ENCODE peak calls at places on chromosomes 1 and 21, in four cellular contexts. J, A, M and H are unnamed samples.

GRCh38 chr1:226985239-226985838 is 45.2 kb downstream of the COQ8A start:
- DNase-seq in J (no peak), A (no peak), M (no peak), H (no peak)

GRCh38 chr1:114669562-114670082 is at the start of gene DENND2C:
- DNase-seq in J (no peak), A (no peak), M (no peak), H (no peak)

GRCh38 chr1:23400324-23401110 is 24.0 kb downstream of the TCEA3 start:
- DNase-seq in J (no peak), A (no peak), M (no peak), H (no peak)

GRCh38 chr1:17432412-17432811 is 7.1 kb downstream of the RCC2 start:
- DNase-seq in J (no peak), A (no peak), M (no peak), H (no peak)

GRCh38 chr1:16115468-16116363 is 40.2 kb downstream of the EPHA2 start:
- DNase-seq in J (no peak), A (no peak), M (no peak), H (no peak)

GRCh38 chr1:45785583-45785982 is 17.8 kb upstream of the MAST2 start:
- DNase-seq in J (no peak), A (no peak), M (no peak), H (no peak)

GRCh38 chr1:13543927-13544556 is 30.2 kb upstream of the LRRC38 start:
- DNase-seq in J (peak), A (peak), M (peak), H (peak)

GRCh38 chr1:180175806-180176205 is 21.1 kb downstream of the QSOX1 start:
- DNase-seq in J (no peak), A (peak), M (peak), H (no peak)

DNA sequence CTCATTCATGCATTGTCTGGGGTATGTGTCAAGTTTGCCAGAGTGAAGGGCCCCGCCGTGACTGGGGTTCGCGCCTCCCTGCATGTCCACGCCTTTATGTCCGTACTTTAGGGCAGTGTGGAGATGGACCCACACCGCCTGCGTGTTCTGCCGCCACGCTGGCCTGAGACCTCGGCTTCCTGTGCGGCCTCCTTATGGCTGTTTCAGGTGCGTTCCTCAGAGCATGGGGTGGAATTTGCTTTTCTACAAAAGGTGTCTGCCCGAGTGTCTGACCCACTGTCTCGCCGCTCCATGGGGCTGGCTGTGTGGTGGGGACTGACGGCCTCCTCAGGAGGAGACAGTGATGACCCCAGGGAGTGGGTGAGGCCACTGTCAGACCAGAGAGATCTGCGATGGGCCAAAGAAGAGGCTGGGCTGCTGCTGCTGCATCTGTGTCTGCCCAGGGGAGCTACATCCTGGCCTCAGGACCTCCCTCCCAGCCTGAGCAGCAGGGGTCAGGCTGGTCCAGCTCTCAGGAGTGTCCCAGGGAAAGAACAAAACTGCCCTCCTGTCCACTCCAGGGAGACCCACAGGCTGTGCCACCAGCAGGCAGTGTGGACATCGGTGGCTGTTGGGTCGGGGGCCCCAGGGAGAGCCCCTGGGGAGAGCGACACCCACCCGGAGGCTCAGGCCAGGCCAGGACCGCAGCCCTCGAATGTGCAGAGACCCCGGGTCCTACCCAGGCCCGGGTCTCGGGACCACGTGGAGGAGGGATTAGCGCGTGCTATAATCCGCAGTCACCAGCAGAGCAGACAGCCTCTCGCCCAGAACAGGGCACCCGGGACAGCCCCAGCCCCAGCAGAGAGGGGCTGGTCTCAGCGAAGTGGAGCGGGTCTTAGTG is 9.8 kb upstream of the SLC19A1 start:
- DNase-seq in J (no peak), A (no peak), M (peak), H (no peak)
- H3K27ac ChIP-seq in J (peak), A (no peak), M (no peak), H (peak)

GRCh38 chr1:153563991-153564390 is 1.7 kb downstream of the S100A2 start:
- DNase-seq in J (no peak), A (no peak), M (no peak), H (no peak)
- TF ChIP-seq POLR2A in J (no peak), A (no peak), M (no peak), H (no peak)

DNA sequence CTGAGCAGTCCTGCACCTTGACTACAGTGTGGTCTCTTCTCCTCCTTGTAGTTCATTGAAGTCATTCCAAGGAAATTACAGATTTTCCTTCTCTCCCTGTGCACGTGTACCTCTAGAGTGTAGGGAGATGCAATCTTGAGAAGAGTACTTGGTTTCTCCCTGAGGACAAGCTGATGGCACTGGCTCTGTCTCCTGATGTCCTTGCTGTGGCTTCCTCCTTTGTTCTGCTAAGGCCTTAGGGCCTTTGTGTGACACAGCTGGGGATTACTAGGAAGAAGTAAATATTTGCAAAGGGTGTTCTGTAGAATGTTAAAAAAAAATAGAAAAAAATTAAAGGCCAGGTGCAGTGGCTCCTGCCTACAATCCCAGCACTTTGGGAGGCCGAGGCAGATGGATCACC is 66.2 kb upstream of the APOBEC4 start:
- DNase-seq in J (no peak), A (no peak), M (no peak), H (no peak)
- H3K27ac ChIP-seq in J (peak), A (no peak), M (no peak), H (no peak)

DNA sequence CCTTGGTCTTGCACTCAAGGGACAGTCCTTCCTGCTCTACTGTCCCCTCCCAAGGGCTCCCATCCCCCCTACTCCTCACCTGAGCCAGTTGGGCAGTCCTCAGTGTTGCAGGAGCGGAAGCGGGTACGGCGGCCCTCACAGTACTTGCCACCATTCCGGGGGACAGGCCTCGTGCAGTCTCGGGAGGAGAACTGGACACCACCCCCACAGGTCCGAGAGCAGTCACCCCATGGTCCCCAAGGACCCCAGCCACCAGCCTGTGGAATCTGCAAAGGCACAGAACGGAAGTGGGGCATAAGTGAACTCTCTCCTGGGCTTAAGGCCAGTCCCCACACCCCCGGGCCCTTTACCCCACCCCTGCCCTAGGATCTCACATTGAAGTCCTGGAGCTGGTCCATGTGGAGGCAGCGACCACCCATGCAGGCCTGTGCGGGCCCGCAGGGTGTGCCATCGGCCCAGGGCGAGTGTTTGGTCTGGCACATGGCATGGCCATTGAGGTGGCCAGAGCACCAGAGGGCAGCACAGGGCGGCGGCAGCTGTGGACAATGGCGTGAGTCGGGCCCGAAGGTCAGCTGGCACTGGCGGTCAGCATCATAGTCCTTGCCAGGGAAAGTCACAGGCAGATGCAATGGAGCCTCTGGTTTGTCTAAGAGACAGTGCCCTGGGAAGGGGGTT is 5.2 kb downstream of the ADAMTS4 start:
- DNase-seq in J (no peak), A (no peak), M (peak), H (no peak)
- TF ChIP-seq POLR2A in J (no peak), A (no peak), M (no peak), H (no peak)

GRCh38 chr1:156804026-156804425 is 12.6 kb downstream of the SH2D2A start:
- DNase-seq in J (no peak), A (no peak), M (no peak), H (no peak)

GRCh38 chr1:156805766-156806511 is 10.7 kb downstream of the SH2D2A start:
- DNase-seq in J (no peak), A (peak), M (peak), H (peak)

GRCh38 chr1:156806512-156807440 is 9.9 kb downstream of the SH2D2A start:
- DNase-seq in J (no peak), A (no peak), M (no peak), H (no peak)

GRCh38 chr1:156803086-156803851 is 13.4 kb downstream of the SH2D2A start:
- DNase-seq in J (no peak), A (no peak), M (no peak), H (no peak)

GRCh38 chr1:156804572-156805243 is 11.9 kb downstream of the SH2D2A start:
- DNase-seq in J (no peak), A (no peak), M (no peak), H (no peak)
- H3K27ac ChIP-seq in J (no peak), A (no peak), M (no peak), H (no peak)

DNA sequence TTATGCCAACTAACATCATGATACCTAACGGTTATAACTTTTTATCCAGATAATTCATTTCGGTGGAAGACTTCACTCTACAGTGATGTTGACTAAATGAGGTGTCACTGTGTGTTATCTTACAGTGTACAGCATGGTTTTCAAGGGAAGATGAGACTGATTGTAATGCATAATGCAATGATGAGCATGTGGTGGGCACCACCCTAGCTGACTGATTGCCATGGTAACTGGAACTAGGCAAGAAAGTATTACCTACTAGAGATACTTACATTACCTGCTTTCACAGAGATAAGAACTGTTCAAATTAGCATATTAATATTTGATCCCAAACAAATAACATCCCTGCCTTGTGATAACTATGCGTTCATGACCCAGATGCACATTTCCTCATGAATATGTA is 29.3 kb downstream of the TRABD2B start:
- DNase-seq in J (no peak), A (no peak), M (no peak), H (no peak)
- TF ChIP-seq POLR2A in J (no peak), A (no peak), M (no peak), H (no peak)

DNA sequence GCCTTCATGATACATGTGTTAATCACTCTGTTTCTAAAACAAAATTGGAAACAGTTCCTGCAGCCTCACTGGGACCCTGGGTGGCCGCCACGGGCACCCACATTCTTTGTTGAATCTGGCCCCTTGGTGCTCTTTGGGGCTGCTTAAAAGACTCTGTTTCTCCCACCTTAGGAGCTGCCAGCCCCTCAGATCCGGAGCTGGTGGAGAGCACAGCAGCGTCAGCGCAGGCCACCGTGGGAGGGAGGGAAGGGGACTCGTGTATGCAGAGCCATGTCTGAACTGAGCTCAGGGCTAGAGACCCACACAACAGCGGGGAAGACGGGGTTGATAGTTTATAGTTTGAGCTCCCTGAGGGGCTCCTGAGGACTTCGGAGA is 121.2 kb downstream of the CNIH3 start:
- DNase-seq in J (no peak), A (no peak), M (no peak), H (no peak)
- H3K27ac ChIP-seq in J (no peak), A (peak), M (no peak), H (no peak)

DNA sequence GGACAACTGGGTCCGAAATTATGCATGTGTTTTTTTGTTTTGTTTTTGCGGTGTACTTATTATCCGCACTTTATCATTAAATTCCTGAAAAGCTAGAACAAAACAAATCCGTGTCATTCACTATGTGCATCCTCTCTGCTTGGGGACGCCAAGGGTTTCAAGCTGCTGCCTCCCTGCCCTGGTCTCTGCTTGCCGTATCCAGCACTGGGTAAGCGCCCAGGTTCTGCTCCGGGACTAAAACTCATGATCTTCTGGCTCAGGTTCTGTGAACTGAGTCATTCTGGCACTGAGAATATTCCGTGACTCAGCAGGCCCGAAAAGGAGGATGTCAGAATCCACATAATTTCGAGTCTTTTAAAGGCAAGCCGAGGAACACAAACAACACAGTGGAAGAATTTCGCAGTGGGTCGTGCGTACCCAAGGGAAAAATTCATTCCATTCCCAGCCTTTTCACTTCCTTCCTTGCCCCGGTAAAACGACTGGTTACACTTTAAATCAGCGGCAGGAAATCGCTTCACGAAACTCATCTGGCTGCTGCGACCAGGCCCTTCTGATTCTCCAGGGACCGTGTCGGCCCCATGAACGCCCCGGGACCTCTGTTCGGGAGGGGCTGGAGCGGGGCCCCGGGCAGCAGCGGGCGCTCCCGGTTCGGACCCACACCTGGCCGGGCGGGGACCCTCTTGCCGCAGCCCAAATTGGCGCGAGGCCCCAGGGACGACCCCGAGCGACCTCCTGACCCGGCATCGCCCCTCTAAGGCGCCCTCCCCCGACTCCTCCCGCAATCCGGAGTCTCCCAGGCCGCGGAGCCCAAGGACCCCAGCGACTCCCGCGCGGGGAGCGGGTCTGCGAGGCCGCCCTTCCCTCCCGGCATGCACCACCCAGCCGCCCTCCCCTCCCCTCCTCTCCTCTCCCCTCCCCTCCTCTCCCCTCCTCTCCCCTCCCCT is 746 bp upstream of the LAMC1 start:
- DNase-seq in J (peak), A (peak), M (peak), H (peak)
- TF ChIP-seq POLR2A in J (peak), A (peak), M (peak), H (peak)

GRCh38 chr21:43360441-43361126 is 66.3 kb downstream of the SIK1 start:
- DNase-seq in J (no peak), A (no peak), M (no peak), H (no peak)
- H3K27ac ChIP-seq in J (no peak), A (peak), M (no peak), H (no peak)